ENCODE peak calls at places on chromosomes 2 and 18, in five cellular contexts. One of them, this sample, is unnamed.
A peak's percentile ranks its signal among the peaks of the same experiment; 100 is the strongest.

GRCh38 chr2:171811229-171811628 is 82.8 kb downstream of the SLC25A12 start:
- DNase-seq in ascending aorta: no peak
- DNase-seq in uterus: no peak
- DNase-seq in psoas muscle: no peak
- DNase-seq in adrenal gland: no peak
- DNase-seq in this sample: no peak

GRCh38 chr2:71634571-71634970 is 181.2 kb downstream of the DYSF start:
- DNase-seq in ascending aorta: no peak
- DNase-seq in uterus: no peak
- DNase-seq in psoas muscle: no peak
- DNase-seq in adrenal gland: no peak
- DNase-seq in this sample: no peak

GRCh38 chr18:69705987-69706386 is 241.7 kb downstream of the CD226 start:
- DNase-seq in ascending aorta: no peak
- DNase-seq in uterus: no peak
- DNase-seq in psoas muscle: no peak
- DNase-seq in adrenal gland: no peak
- DNase-seq in this sample: no peak

GRCh38 chr2:72214429-72215143 is 66.9 kb upstream of the CYP26B1 start:
- DNase-seq in ascending aorta: no peak
- DNase-seq in uterus: no peak
- DNase-seq in psoas muscle: no peak
- DNase-seq in adrenal gland: no peak
- DNase-seq in this sample: no peak

GRCh38 chr2:88739985-88740600 is 48.6 kb downstream of the RPIA start:
- DNase-seq in ascending aorta: no peak
- DNase-seq in uterus: peak; percentile 46
- DNase-seq in psoas muscle: peak; percentile 76
- DNase-seq in adrenal gland: peak; percentile 49
- DNase-seq in this sample: no peak

GRCh38 chr2:64645014-64645418 is 8.7 kb downstream of the SERTAD2 start:
- DNase-seq in ascending aorta: no peak
- DNase-seq in uterus: peak; percentile 60
- DNase-seq in psoas muscle: peak; percentile 69
- DNase-seq in adrenal gland: peak; percentile 66
- DNase-seq in this sample: no peak

GRCh38 chr18:12559319-12559718 is 98.6 kb downstream of the SPIRE1 start:
- DNase-seq in ascending aorta: no peak
- DNase-seq in uterus: no peak
- DNase-seq in psoas muscle: no peak
- DNase-seq in adrenal gland: no peak
- DNase-seq in this sample: no peak

GRCh38 chr18:12327510-12328178 is 19.6 kb downstream of the TUBB6 start:
- DNase-seq in ascending aorta: no peak
- DNase-seq in uterus: peak; percentile 47
- DNase-seq in psoas muscle: peak; percentile 90
- DNase-seq in adrenal gland: peak; percentile 70
- DNase-seq in this sample: no peak

GRCh38 chr2:215958231-215958630 is 55.1 kb downstream of the MREG start:
- DNase-seq in ascending aorta: no peak
- DNase-seq in uterus: no peak
- DNase-seq in psoas muscle: no peak
- DNase-seq in adrenal gland: no peak
- DNase-seq in this sample: no peak

GRCh38 chr18:76262956-76263955 is 231.8 kb downstream of the ZNF516 start:
- DNase-seq in ascending aorta: no peak
- DNase-seq in uterus: peak; percentile 46
- DNase-seq in psoas muscle: no peak
- DNase-seq in adrenal gland: no peak
- DNase-seq in this sample: no peak

GRCh38 chr18:79529296-79529695 is 133.6 kb downstream of the NFATC1 start:
- DNase-seq in ascending aorta: no peak
- DNase-seq in uterus: peak; percentile 15
- DNase-seq in psoas muscle: no peak
- DNase-seq in adrenal gland: no peak
- DNase-seq in this sample: no peak

GRCh38 chr2:8567469-8568108 is 114.3 kb upstream of the ID2 start:
- DNase-seq in ascending aorta: no peak
- DNase-seq in uterus: no peak
- DNase-seq in psoas muscle: no peak
- DNase-seq in adrenal gland: peak; percentile 11
- DNase-seq in this sample: no peak

GRCh38 chr18:78192044-78192443 is 787.6 kb upstream of the SALL3 start:
- DNase-seq in ascending aorta: no peak
- DNase-seq in uterus: no peak
- DNase-seq in psoas muscle: no peak
- DNase-seq in adrenal gland: no peak
- DNase-seq in this sample: no peak

GRCh38 chr2:63581266-63581961 is 6.9 kb downstream of the WDPCP start:
- DNase-seq in ascending aorta: no peak
- DNase-seq in uterus: peak; percentile 55
- DNase-seq in psoas muscle: no peak
- DNase-seq in adrenal gland: peak; percentile 82
- DNase-seq in this sample: no peak

GRCh38 chr2:105912081-105912480 is 167.4 kb downstream of the NCK2 start:
- DNase-seq in ascending aorta: no peak
- DNase-seq in uterus: no peak
- DNase-seq in psoas muscle: no peak
- DNase-seq in adrenal gland: no peak
- DNase-seq in this sample: no peak

GRCh38 chr2:236117861-236118269 is 50.3 kb downstream of the GBX2 start:
- DNase-seq in ascending aorta: no peak
- DNase-seq in uterus: no peak
- DNase-seq in psoas muscle: no peak
- DNase-seq in adrenal gland: no peak
- DNase-seq in this sample: no peak

GRCh38 chr2:13676269-13676668 is 956.2 kb upstream of the LRATD1 start:
- DNase-seq in ascending aorta: no peak
- DNase-seq in uterus: no peak
- DNase-seq in psoas muscle: no peak
- DNase-seq in adrenal gland: no peak
- DNase-seq in this sample: no peak

DNA sequence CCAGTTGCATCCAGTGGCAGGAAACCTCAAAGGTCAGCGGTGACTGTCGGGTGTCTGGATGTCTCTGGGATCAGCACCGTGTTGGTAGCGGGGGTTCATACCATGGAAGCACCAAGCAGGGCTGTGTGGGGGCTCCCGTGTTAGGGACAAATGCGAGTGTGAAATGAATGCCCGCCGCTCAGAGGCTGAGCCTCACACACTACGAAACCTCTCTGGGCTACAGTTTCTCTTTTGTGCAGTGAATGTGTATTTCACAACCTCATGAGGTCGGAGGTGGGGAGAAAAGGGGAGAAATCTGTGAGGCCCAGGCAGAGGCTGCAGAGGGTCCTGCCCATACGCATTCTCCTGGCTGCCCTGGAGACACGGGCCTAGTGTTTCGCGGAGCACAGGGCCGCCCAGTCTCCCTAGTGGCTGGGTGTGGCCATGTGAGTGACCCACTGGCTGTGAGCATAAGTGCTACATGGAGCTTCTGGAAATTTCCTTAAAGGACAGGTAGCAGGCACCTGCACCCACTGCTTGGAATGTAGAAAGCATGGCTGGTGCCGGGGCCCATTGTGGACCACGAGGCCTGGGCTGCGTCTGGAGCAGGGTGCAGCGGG is 138.0 kb upstream of the GLI2 start:
- DNase-seq in ascending aorta: no peak
- DNase-seq in uterus: no peak
- DNase-seq in psoas muscle: peak; percentile 55
- DNase-seq in adrenal gland: no peak
- DNase-seq in this sample: no peak
- H3K9me3 ChIP-seq in ascending aorta: no peaks in the 10 kb centered on the region
- H3K9me3 ChIP-seq in uterus: no peaks in the 10 kb centered on the region
- H3K9me3 ChIP-seq in psoas muscle: no peaks in the 10 kb centered on the region
- H3K9me3 ChIP-seq in adrenal gland: no peaks in the 10 kb centered on the region
- H3K9me3 ChIP-seq in this sample: no peaks in the 10 kb centered on the region

GRCh38 chr2:202679980-202680379 is 45.2 kb downstream of the FAM117B start:
- DNase-seq in ascending aorta: no peak
- DNase-seq in uterus: no peak
- DNase-seq in psoas muscle: no peak
- DNase-seq in adrenal gland: no peak
- DNase-seq in this sample: no peak
- H3K9me3 ChIP-seq in ascending aorta: peaks cover 36% of the 10 kb centered on the region
- H3K9me3 ChIP-seq in uterus: peaks cover 4% of the 10 kb centered on the region
- H3K9me3 ChIP-seq in psoas muscle: peaks cover 14% of the 10 kb centered on the region
- H3K9me3 ChIP-seq in adrenal gland: no peaks in the 10 kb centered on the region
- H3K9me3 ChIP-seq in this sample: no peaks in the 10 kb centered on the region

DNA sequence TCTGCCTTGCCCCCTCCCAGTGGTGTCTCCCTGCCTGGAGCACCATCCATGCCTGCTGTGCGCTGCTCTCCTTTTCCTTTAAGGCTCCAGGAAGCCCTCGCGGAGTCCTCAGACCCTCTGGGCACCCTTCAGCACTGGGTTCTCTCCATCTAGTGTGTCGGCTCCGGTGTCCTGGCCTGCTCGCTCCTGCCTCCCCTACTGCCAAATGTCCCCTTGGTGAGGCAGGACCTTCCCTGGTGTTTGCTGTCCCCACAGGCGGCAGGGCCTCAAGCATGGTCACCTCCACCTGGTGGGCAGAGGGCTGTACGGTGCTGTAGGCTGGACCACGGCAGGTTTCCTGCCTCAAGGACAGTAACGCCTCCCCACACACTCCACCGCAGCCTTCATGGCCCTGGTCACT is 90.2 kb downstream of the DGKD start:
- DNase-seq in ascending aorta: no peak
- DNase-seq in uterus: no peak
- DNase-seq in psoas muscle: peak; percentile 42
- DNase-seq in adrenal gland: no peak
- DNase-seq in this sample: no peak
- H3K9me3 ChIP-seq in ascending aorta: no peaks in the 10 kb centered on the region
- H3K9me3 ChIP-seq in uterus: no peaks in the 10 kb centered on the region
- H3K9me3 ChIP-seq in psoas muscle: no peaks in the 10 kb centered on the region
- H3K9me3 ChIP-seq in adrenal gland: no peaks in the 10 kb centered on the region
- H3K9me3 ChIP-seq in this sample: no peaks in the 10 kb centered on the region

DNA sequence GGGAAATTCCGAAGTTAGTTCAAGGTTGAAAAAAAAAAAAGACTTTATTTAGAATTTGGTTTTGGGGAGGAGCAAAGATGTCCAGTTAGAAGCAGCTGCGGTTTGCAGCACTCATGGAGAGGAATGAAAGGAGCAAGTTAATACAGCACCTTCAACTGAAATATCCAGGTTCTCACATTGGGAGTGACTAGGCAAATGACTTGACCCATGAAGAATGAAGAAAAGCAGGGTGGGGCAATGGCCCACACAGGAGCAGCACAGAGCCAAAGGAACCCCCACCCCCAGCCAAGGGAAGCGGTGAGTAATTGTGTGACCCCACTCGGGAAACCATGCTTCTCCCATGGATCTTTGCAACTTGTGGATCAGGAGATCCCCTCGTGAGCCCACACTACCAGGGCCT is 32.8 kb downstream of the ZNF892 start:
- DNase-seq in ascending aorta: no peak
- DNase-seq in uterus: no peak
- DNase-seq in psoas muscle: no peak
- DNase-seq in adrenal gland: no peak
- DNase-seq in this sample: no peak
- H3K9me3 ChIP-seq in ascending aorta: peaks cover 85% of the 10 kb centered on the region
- H3K9me3 ChIP-seq in uterus: no peaks in the 10 kb centered on the region
- H3K9me3 ChIP-seq in psoas muscle: peaks cover 45% of the 10 kb centered on the region
- H3K9me3 ChIP-seq in adrenal gland: no peaks in the 10 kb centered on the region
- H3K9me3 ChIP-seq in this sample: peaks cover 29% of the 10 kb centered on the region

GRCh38 chr2:1757567-1757966 is 13.3 kb upstream of the PXDN start:
- DNase-seq in ascending aorta: no peak
- DNase-seq in uterus: no peak
- DNase-seq in psoas muscle: no peak
- DNase-seq in adrenal gland: no peak
- DNase-seq in this sample: no peak

GRCh38 chr2:1758112-1758630 is 13.9 kb upstream of the PXDN start:
- DNase-seq in ascending aorta: no peak
- DNase-seq in uterus: no peak
- DNase-seq in psoas muscle: no peak
- DNase-seq in adrenal gland: no peak
- DNase-seq in this sample: no peak

GRCh38 chr2:1759611-1759930 is 15.3 kb upstream of the PXDN start:
- DNase-seq in ascending aorta: no peak
- DNase-seq in uterus: no peak
- DNase-seq in psoas muscle: no peak
- DNase-seq in adrenal gland: no peak
- DNase-seq in this sample: no peak

GRCh38 chr2:1756456-1756855 is 12.1 kb upstream of the PXDN start:
- DNase-seq in ascending aorta: no peak
- DNase-seq in uterus: no peak
- DNase-seq in psoas muscle: no peak
- DNase-seq in adrenal gland: no peak
- DNase-seq in this sample: no peak

GRCh38 chr2:1758774-1759610 is 14.7 kb upstream of the PXDN start:
- DNase-seq in ascending aorta: no peak
- DNase-seq in uterus: no peak
- DNase-seq in psoas muscle: no peak
- DNase-seq in adrenal gland: no peak
- DNase-seq in this sample: no peak
- H3K9me3 ChIP-seq in ascending aorta: no peaks in the 10 kb centered on the region
- H3K9me3 ChIP-seq in uterus: no peaks in the 10 kb centered on the region
- H3K9me3 ChIP-seq in psoas muscle: no peaks in the 10 kb centered on the region
- H3K9me3 ChIP-seq in adrenal gland: no peaks in the 10 kb centered on the region
- H3K9me3 ChIP-seq in this sample: no peaks in the 10 kb centered on the region

DNA sequence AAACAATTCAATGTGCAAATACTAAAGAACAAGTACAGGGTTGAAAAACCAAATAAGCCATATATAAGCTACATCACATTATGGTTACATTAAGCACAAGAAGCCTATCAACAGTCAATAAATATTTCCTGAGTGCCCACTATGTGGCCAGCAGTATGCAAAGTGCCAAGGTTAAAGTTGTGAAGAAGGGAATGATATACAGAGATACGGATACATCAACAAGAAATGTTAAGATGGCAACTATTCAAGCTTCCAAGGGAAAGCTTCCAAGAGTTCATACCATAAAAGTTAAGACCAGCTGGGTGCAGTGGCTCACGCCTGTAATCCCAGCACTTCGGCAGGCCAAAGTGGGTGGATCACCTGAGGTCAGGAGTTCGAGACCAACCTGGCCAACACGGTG is 14.0 kb downstream of the DYM start:
- DNase-seq in ascending aorta: no peak
- DNase-seq in uterus: no peak
- DNase-seq in psoas muscle: no peak
- DNase-seq in adrenal gland: no peak
- DNase-seq in this sample: no peak
- H3K9me3 ChIP-seq in ascending aorta: peaks cover 34% of the 10 kb centered on the region
- H3K9me3 ChIP-seq in uterus: no peaks in the 10 kb centered on the region
- H3K9me3 ChIP-seq in psoas muscle: peaks cover 35% of the 10 kb centered on the region
- H3K9me3 ChIP-seq in adrenal gland: no peaks in the 10 kb centered on the region
- H3K9me3 ChIP-seq in this sample: peaks cover 44% of the 10 kb centered on the region

GRCh38 chr2:204432196-204432595 is 113.1 kb upstream of the PARD3B start:
- DNase-seq in ascending aorta: no peak
- DNase-seq in uterus: no peak
- DNase-seq in psoas muscle: no peak
- DNase-seq in adrenal gland: no peak
- DNase-seq in this sample: no peak
- H3K9me3 ChIP-seq in ascending aorta: peaks cover 12% of the 10 kb centered on the region
- H3K9me3 ChIP-seq in uterus: no peaks in the 10 kb centered on the region
- H3K9me3 ChIP-seq in psoas muscle: no peaks in the 10 kb centered on the region
- H3K9me3 ChIP-seq in adrenal gland: no peaks in the 10 kb centered on the region
- H3K9me3 ChIP-seq in this sample: no peaks in the 10 kb centered on the region

This sample was measured in esophagus squamous epithelium.